ENCODE peak calls at places on chromosomes 13 and 19, in five cellular contexts. R is SK-MEL-5, A is HS-5, E is esophagus muscularis mucosa, W is NCI-H187. I is an unnamed sample.

GRCh38 chr19:47230122-47230920 is 678 bp downstream of the BBC3 start:
- DNase-seq in R (peak), E (no peak), W (no peak), A (no peak), I (no peak)

GRCh38 chr19:49887037-49887652 is 9.5 kb downstream of the IL4I1 start:
- DNase-seq in A (no peak), W (no peak), E (no peak), R (no peak), I (no peak)

GRCh38 chr19:51097166-51097736 is 11.0 kb downstream of the CTU1 start:
- DNase-seq in A (no peak), W (no peak), R (peak), E (no peak), I (peak)

GRCh38 chr13:113452942-113453901 is at the start of gene ADPRHL1:
- DNase-seq in A (no peak), E (no peak), R (no peak), W (peak), I (no peak)

GRCh38 chr19:13841339-13842293 is 35.3 kb upstream of the NANOS3 start:
- DNase-seq in A (no peak), W (no peak), R (no peak), E (no peak), I (no peak)

GRCh38 chr13:107117327-107118012 is 549.5 kb upstream of the ARGLU1 start:
- DNase-seq in W (no peak), E (no peak), R (no peak), A (no peak), I (no peak)

GRCh38 chr13:112143046-112143752 is 76.2 kb downstream of the SOX1 start:
- DNase-seq in E (no peak), W (no peak), A (no peak), R (no peak), I (no peak)

GRCh38 chr13:43432948-43433347 is 353.8 kb downstream of the ENOX1 start:
- DNase-seq in E (no peak), A (no peak), R (no peak), W (no peak), I (no peak)

GRCh38 chr13:87867426-87867825 is 196.3 kb downstream of the SLITRK5 start:
- DNase-seq in E (no peak), R (no peak), W (no peak), A (no peak), I (no peak)

GRCh38 chr13:106570354-106570822 is 2.5 kb upstream of the ARGLU1 start:
- DNase-seq in A (no peak), W (no peak), R (peak), E (no peak), I (peak)

GRCh38 chr13:40664100-40665060 is 2.1 kb downstream of the FOXO1 start:
- DNase-seq in W (no peak), R (peak), E (peak), A (no peak), I (no peak)

GRCh38 chr13:36131931-36132297 is 732 bp upstream of the DCLK1 start:
- DNase-seq in R (no peak), E (no peak), W (no peak), A (no peak), I (no peak)

GRCh38 chr19:1249298-1249989 is 1.1 kb downstream of the MIDN start:
- DNase-seq in A (no peak), R (peak), E (peak), W (peak), I (no peak)

GRCh38 chr13:103436057-103436654 is 369.9 kb upstream of the SLC10A2 start:
- DNase-seq in W (no peak), E (no peak), R (no peak), A (no peak), I (no peak)

GRCh38 chr13:20182231-20182846 is 10.4 kb downstream of the GJB2 start:
- DNase-seq in A (no peak), R (peak), E (no peak), W (peak), I (no peak)

GRCh38 chr19:3617463-3617862 is 9.1 kb downstream of the CACTIN start:
- DNase-seq in E (no peak), R (no peak), A (no peak), W (no peak), I (no peak)